ENCODE peak calls at places on chromosomes 4 and X, in seven cellular contexts. One of them, this sample, is unnamed.

GRCh38 chrX:140431521-140431920 is 73.3 kb downstream of the SOX3 start:
- DNase-seq in MV-4-11: no peak
- DNase-seq in EL: peak; percentile 16
- DNase-seq in fibroblast of the conjunctiva: no peak
- DNase-seq in RPMI8226: no peak
- DNase-seq in NCI-H1694 treated with DMSO at 0.1 percent for 48 hours: no peak
- DNase-seq in right atrium auricular region: no peak
- DNase-seq in this sample: peak; percentile 47

GRCh38 chr4:105472871-105473339 is 957 bp downstream of the PPA2 start:
- DNase-seq in MV-4-11: no peak
- DNase-seq in EL: no peak
- DNase-seq in fibroblast of the conjunctiva: no peak
- DNase-seq in RPMI8226: no peak
- DNase-seq in NCI-H1694 treated with DMSO at 0.1 percent for 48 hours: no peak
- DNase-seq in right atrium auricular region: no peak
- DNase-seq in this sample: no peak

GRCh38 chrX:20980426-20980825 is 393.8 kb upstream of the CNKSR2 start:
- DNase-seq in MV-4-11: peak; percentile 71
- DNase-seq in EL: no peak
- DNase-seq in fibroblast of the conjunctiva: no peak
- DNase-seq in RPMI8226: no peak
- DNase-seq in NCI-H1694 treated with DMSO at 0.1 percent for 48 hours: no peak
- DNase-seq in right atrium auricular region: no peak
- DNase-seq in this sample: no peak

GRCh38 chr4:2796261-2797187 is 3.6 kb downstream of the SH3BP2 start:
- DNase-seq in MV-4-11: no peak
- DNase-seq in EL: peak; percentile 94
- DNase-seq in fibroblast of the conjunctiva: no peak
- DNase-seq in RPMI8226: no peak
- DNase-seq in NCI-H1694 treated with DMSO at 0.1 percent for 48 hours: no peak
- DNase-seq in right atrium auricular region: no peak
- DNase-seq in this sample: peak; percentile 67

GRCh38 chr4:37748546-37748945 is 62.4 kb upstream of the RELL1 start:
- DNase-seq in MV-4-11: peak; percentile 90
- DNase-seq in EL: no peak
- DNase-seq in fibroblast of the conjunctiva: no peak
- DNase-seq in RPMI8226: no peak
- DNase-seq in NCI-H1694 treated with DMSO at 0.1 percent for 48 hours: peak; percentile 98
- DNase-seq in right atrium auricular region: no peak
- DNase-seq in this sample: no peak

GRCh38 chrX:40877869-40878268 is 142.5 kb upstream of the MED14 start:
- DNase-seq in MV-4-11: peak; percentile 29
- DNase-seq in EL: peak; percentile 21
- DNase-seq in fibroblast of the conjunctiva: no peak
- DNase-seq in RPMI8226: no peak
- DNase-seq in NCI-H1694 treated with DMSO at 0.1 percent for 48 hours: peak; percentile 42
- DNase-seq in right atrium auricular region: no peak
- DNase-seq in this sample: no peak

GRCh38 chr4:106694232-106694631 is 325.7 kb upstream of the GIMD1 start:
- DNase-seq in MV-4-11: peak; percentile 79
- DNase-seq in EL: no peak
- DNase-seq in fibroblast of the conjunctiva: no peak
- DNase-seq in RPMI8226: no peak
- DNase-seq in NCI-H1694 treated with DMSO at 0.1 percent for 48 hours: no peak
- DNase-seq in right atrium auricular region: no peak
- DNase-seq in this sample: no peak

GRCh38 chr4:65670331-65671031 is at the start of gene EPHA5:
- DNase-seq in MV-4-11: no peak
- DNase-seq in EL: peak; percentile 80
- DNase-seq in fibroblast of the conjunctiva: peak; percentile 29
- DNase-seq in RPMI8226: peak; percentile 64
- DNase-seq in NCI-H1694 treated with DMSO at 0.1 percent for 48 hours: peak; percentile 73
- DNase-seq in right atrium auricular region: peak; percentile 69
- DNase-seq in this sample: no peak

GRCh38 chr4:154004859-154005520 is 216.1 kb upstream of the SFRP2 start:
- DNase-seq in MV-4-11: no peak
- DNase-seq in EL: peak; percentile 79
- DNase-seq in fibroblast of the conjunctiva: peak; percentile 96
- DNase-seq in RPMI8226: no peak
- DNase-seq in NCI-H1694 treated with DMSO at 0.1 percent for 48 hours: no peak
- DNase-seq in right atrium auricular region: no peak
- DNase-seq in this sample: peak; percentile 54

GRCh38 chr4:38189445-38189844 is 229.2 kb downstream of the PTTG2 start:
- DNase-seq in MV-4-11: peak; percentile 72
- DNase-seq in EL: peak; percentile 95
- DNase-seq in fibroblast of the conjunctiva: peak; percentile 59
- DNase-seq in RPMI8226: no peak
- DNase-seq in NCI-H1694 treated with DMSO at 0.1 percent for 48 hours: no peak
- DNase-seq in right atrium auricular region: no peak
- DNase-seq in this sample: peak; percentile 96

GRCh38 chrX:154714925-154715324 is 36.0 kb downstream of the GAB3 start:
- DNase-seq in MV-4-11: peak; percentile 35
- DNase-seq in EL: peak; percentile 45
- DNase-seq in fibroblast of the conjunctiva: no peak
- DNase-seq in RPMI8226: peak; percentile 59
- DNase-seq in NCI-H1694 treated with DMSO at 0.1 percent for 48 hours: peak; percentile 31
- DNase-seq in right atrium auricular region: no peak
- DNase-seq in this sample: peak; percentile 34

GRCh38 chrX:26613951-26614350 is 398.0 kb downstream of the MAGEB5 start:
- DNase-seq in MV-4-11: no peak
- DNase-seq in EL: no peak
- DNase-seq in fibroblast of the conjunctiva: no peak
- DNase-seq in RPMI8226: no peak
- DNase-seq in NCI-H1694 treated with DMSO at 0.1 percent for 48 hours: no peak
- DNase-seq in right atrium auricular region: no peak
- DNase-seq in this sample: peak; percentile 13

GRCh38 chr4:40536032-40536431 is 93.6 kb downstream of the RBM47 start:
- DNase-seq in MV-4-11: no peak
- DNase-seq in EL: no peak
- DNase-seq in fibroblast of the conjunctiva: no peak
- DNase-seq in RPMI8226: no peak
- DNase-seq in NCI-H1694 treated with DMSO at 0.1 percent for 48 hours: no peak
- DNase-seq in right atrium auricular region: no peak
- DNase-seq in this sample: no peak

GRCh38 chrX:37504991-37505390 is 66.5 kb upstream of the LANCL3 start:
- DNase-seq in MV-4-11: no peak
- DNase-seq in EL: no peak
- DNase-seq in fibroblast of the conjunctiva: no peak
- DNase-seq in RPMI8226: no peak
- DNase-seq in NCI-H1694 treated with DMSO at 0.1 percent for 48 hours: no peak
- DNase-seq in right atrium auricular region: no peak
- DNase-seq in this sample: no peak

GRCh38 chrX:100408643-100409315 is 1.3 kb downstream of the PCDH19 start:
- DNase-seq in MV-4-11: no peak
- DNase-seq in EL: no peak
- DNase-seq in fibroblast of the conjunctiva: no peak
- DNase-seq in RPMI8226: no peak
- DNase-seq in NCI-H1694 treated with DMSO at 0.1 percent for 48 hours: no peak
- DNase-seq in right atrium auricular region: no peak
- DNase-seq in this sample: no peak